ENCODE peak calls at places on chromosome 13, in six cellular contexts. N is brain microvascular endothelial cell, D is fibroblast of mammary gland, B is A549, S is heart right ventricle, J is ovary. C is an unnamed sample.

GRCh38 chr13:91520952-91521351 is 122.5 kb downstream of the GPC5 start:
- DNase-seq in N (no peak), D (no peak), B (no peak), S (no peak), J (no peak), C (no peak)

GRCh38 chr13:98103942-98104880 is 38.7 kb upstream of the FARP1 start:
- DNase-seq in N (no peak), D (peak; percentile 43), B (peak; percentile 43), S (no peak), J (no peak), C (peak; percentile 27)

GRCh38 chr13:111363121-111363520 is 42.7 kb downstream of the TEX29 start:
- DNase-seq in N (no peak), D (no peak), B (no peak), S (no peak), J (no peak), C (no peak)

GRCh38 chr13:51632643-51633357 is 48.5 kb downstream of the WDFY2 start:
- DNase-seq in N (no peak), D (no peak), B (no peak), S (no peak), J (no peak), C (no peak)

GRCh38 chr13:100125946-100126345 is 37.1 kb downstream of the PCCA start:
- DNase-seq in N (no peak), D (no peak), B (no peak), S (no peak), J (no peak), C (no peak)

GRCh38 chr13:45325806-45326205 is 15.2 kb downstream of the TPT1 start:
- DNase-seq in N (peak; percentile 87), D (peak; percentile 95), B (no peak), S (peak; percentile 48), J (no peak), C (peak; percentile 82)

GRCh38 chr13:76223565-76223964 is 587.4 kb downstream of the LMO7 start:
- DNase-seq in N (no peak), D (no peak), B (no peak), S (no peak), J (no peak), C (peak; percentile 11)

GRCh38 chr13:66407159-66407558 is 823.0 kb downstream of the PCDH9 start:
- DNase-seq in N (no peak), D (no peak), B (no peak), S (no peak), J (no peak), C (no peak)

GRCh38 chr13:99506632-99507031 is 5.4 kb downstream of the TM9SF2 start:
- DNase-seq in N (no peak), D (no peak), B (no peak), S (no peak), J (no peak), C (no peak)

GRCh38 chr13:27027086-27027667 is 144.4 kb downstream of the USP12 start:
- DNase-seq in N (no peak), D (no peak), B (no peak), S (no peak), J (no peak), C (no peak)

DNA sequence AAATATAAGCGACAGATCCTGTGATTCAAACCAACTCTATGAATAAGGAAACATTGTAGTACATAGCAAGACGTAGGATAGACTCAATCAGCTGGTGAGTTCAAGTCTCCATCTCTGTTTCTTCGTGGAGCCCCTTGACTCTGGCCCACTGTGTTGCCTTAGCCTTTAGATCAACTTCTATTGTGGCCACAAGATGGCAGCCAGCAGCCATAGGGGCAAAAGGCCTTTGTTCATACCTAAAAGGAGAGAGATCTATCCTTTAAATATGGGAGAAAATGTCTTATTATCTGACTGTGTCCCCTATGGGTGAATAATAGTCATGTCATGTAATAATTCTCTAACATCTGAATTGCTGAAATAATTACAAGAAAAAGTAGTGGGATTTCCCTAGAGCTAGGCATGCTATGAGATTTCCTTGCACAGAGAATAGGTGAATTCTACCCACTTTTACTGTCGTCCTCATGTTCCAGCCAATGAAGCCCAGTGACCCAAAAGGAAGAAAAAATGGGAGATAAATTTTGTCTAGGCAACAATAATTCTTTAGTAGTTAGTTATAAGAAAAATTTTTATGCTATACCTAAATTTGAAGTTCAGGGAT is 129.4 kb downstream of the PCDH20 start:
- DNase-seq in N (no peak), D (no peak), B (peak; percentile 19), S (no peak), J (no peak), C (no peak)
- TF ChIP-seq CTCF in N (no peak), D (no peak), B (no peak), S (no peak), J (no peak), C (no peak)

GRCh38 chr13:112638157-112638750 is 50.3 kb upstream of the TUBGCP3 start:
- DNase-seq in N (no peak), D (no peak), B (no peak), S (no peak), J (no peak), C (no peak)

GRCh38 chr13:112638919-112639318 is 50.9 kb upstream of the ATP11A start:
- DNase-seq in N (no peak), D (no peak), B (no peak), S (no peak), J (no peak), C (no peak)

GRCh38 chr13:112636401-112636975 is 48.5 kb upstream of the TUBGCP3 start:
- DNase-seq in N (no peak), D (no peak), B (no peak), S (no peak), J (no peak), C (no peak)

GRCh38 chr13:112635323-112635722 is 47.4 kb upstream of the TUBGCP3 start:
- DNase-seq in N (no peak), D (no peak), B (no peak), S (no peak), J (no peak), C (no peak)

GRCh38 chr13:112637017-112637801 is 49.3 kb upstream of the TUBGCP3 start:
- DNase-seq in N (no peak), D (no peak), B (no peak), S (no peak), J (no peak), C (no peak)
- TF ChIP-seq CTCF in N (peak; percentile 11), D (no peak), B (no peak), S (no peak), J (no peak), C (no peak)

GRCh38 chr13:57716295-57716694 is 84.8 kb downstream of the PCDH17 start:
- DNase-seq in N (no peak), D (no peak), B (no peak), S (no peak), J (no peak), C (no peak)
- TF ChIP-seq CTCF in N (peak; percentile 5), D (no peak), B (no peak), S (no peak), J (no peak), C (no peak)

GRCh38 chr13:31236211-31236786 is 36.5 kb downstream of the B3GLCT start:
- DNase-seq in N (peak; percentile 42), D (peak; percentile 65), B (peak; percentile 26), S (no peak), J (no peak), C (peak; percentile 68)
- TF ChIP-seq CTCF in N (peak; percentile 62), D (peak; percentile 84), B (peak; percentile 62), S (peak; percentile 47), J (no peak), C (peak; percentile 75)

GRCh38 chr13:43874512-43875092 is 4.9 kb downstream of the CCDC122 start:
- DNase-seq in N (no peak), D (peak; percentile 55), B (no peak), S (no peak), J (no peak), C (peak; percentile 68)
- TF ChIP-seq CTCF in N (peak; percentile 18), D (peak; percentile 49), B (peak; percentile 54), S (peak; percentile 30), J (no peak), C (peak; percentile 53)

GRCh38 chr13:97067342-97067895 is 73.1 kb upstream of the OXGR1 start:
- DNase-seq in N (peak; percentile 9), D (peak; percentile 45), B (no peak), S (no peak), J (no peak), C (no peak)
- TF ChIP-seq CTCF in N (peak; percentile 17), D (peak; percentile 34), B (no peak), S (no peak), J (no peak), C (peak; percentile 28)